ENCODE peak calls at places on chromosomes 2 and 18, in ten cellular contexts. One of them, this sample, is unnamed.

GRCh38 chr2:11100976-11101375 is 54.3 kb upstream of the SLC66A3 start:
- DNase-seq in occipital lobe: no peak
- DNase-seq in nephron progenitor cell: no peak
- DNase-seq in HFF-Myc: no peak
- DNase-seq in bronchial epithelial cell: no peak
- DNase-seq in lower lobe of right lung: no peak
- DNase-seq in hypothalamus: no peak
- DNase-seq in stimulated activated CD4-positive, alpha-beta T cell treated with anti-CD3 and anti-CD28 coated beads, Interleukin-15, amount 100 ng/mL, for 24 hours: no peak
- DNase-seq in GM13977: no peak
- DNase-seq in T47D: no peak
- DNase-seq in this sample: no peak

GRCh38 chr2:177568393-177568792 is 175.8 kb downstream of the AGPS start:
- DNase-seq in occipital lobe: no peak
- DNase-seq in nephron progenitor cell: no peak
- DNase-seq in HFF-Myc: no peak
- DNase-seq in bronchial epithelial cell: no peak
- DNase-seq in lower lobe of right lung: no peak
- DNase-seq in hypothalamus: no peak
- DNase-seq in stimulated activated CD4-positive, alpha-beta T cell treated with anti-CD3 and anti-CD28 coated beads, Interleukin-15, amount 100 ng/mL, for 24 hours: no peak
- DNase-seq in GM13977: peak
- DNase-seq in T47D: no peak
- DNase-seq in this sample: no peak

GRCh38 chr2:117071556-117072102 is 742.9 kb upstream of the DDX18 start:
- DNase-seq in occipital lobe: no peak
- DNase-seq in nephron progenitor cell: no peak
- DNase-seq in HFF-Myc: no peak
- DNase-seq in bronchial epithelial cell: no peak
- DNase-seq in lower lobe of right lung: no peak
- DNase-seq in hypothalamus: no peak
- DNase-seq in stimulated activated CD4-positive, alpha-beta T cell treated with anti-CD3 and anti-CD28 coated beads, Interleukin-15, amount 100 ng/mL, for 24 hours: no peak
- DNase-seq in GM13977: no peak
- DNase-seq in T47D: no peak
- DNase-seq in this sample: no peak

GRCh38 chr2:190889175-190889943 is 8.7 kb downstream of the GLS start:
- DNase-seq in occipital lobe: no peak
- DNase-seq in nephron progenitor cell: no peak
- DNase-seq in HFF-Myc: no peak
- DNase-seq in bronchial epithelial cell: no peak
- DNase-seq in lower lobe of right lung: no peak
- DNase-seq in hypothalamus: no peak
- DNase-seq in stimulated activated CD4-positive, alpha-beta T cell treated with anti-CD3 and anti-CD28 coated beads, Interleukin-15, amount 100 ng/mL, for 24 hours: no peak
- DNase-seq in GM13977: no peak
- DNase-seq in T47D: no peak
- DNase-seq in this sample: no peak

GRCh38 chr2:11889101-11889850 is 142.8 kb downstream of the LPIN1 start:
- DNase-seq in occipital lobe: no peak
- DNase-seq in nephron progenitor cell: no peak
- DNase-seq in HFF-Myc: no peak
- DNase-seq in bronchial epithelial cell: no peak
- DNase-seq in lower lobe of right lung: no peak
- DNase-seq in hypothalamus: no peak
- DNase-seq in stimulated activated CD4-positive, alpha-beta T cell treated with anti-CD3 and anti-CD28 coated beads, Interleukin-15, amount 100 ng/mL, for 24 hours: no peak
- DNase-seq in GM13977: no peak
- DNase-seq in T47D: no peak
- DNase-seq in this sample: no peak

GRCh38 chr18:39946623-39947061 is 2008.4 kb upstream of the PIK3C3 start:
- DNase-seq in occipital lobe: no peak
- DNase-seq in nephron progenitor cell: no peak
- DNase-seq in HFF-Myc: peak
- DNase-seq in bronchial epithelial cell: peak
- DNase-seq in lower lobe of right lung: no peak
- DNase-seq in hypothalamus: no peak
- DNase-seq in stimulated activated CD4-positive, alpha-beta T cell treated with anti-CD3 and anti-CD28 coated beads, Interleukin-15, amount 100 ng/mL, for 24 hours: no peak
- DNase-seq in GM13977: no peak
- DNase-seq in T47D: no peak
- DNase-seq in this sample: peak

GRCh38 chr18:68822926-68823325 is 25.0 kb downstream of the CCDC102B start:
- DNase-seq in occipital lobe: no peak
- DNase-seq in nephron progenitor cell: no peak
- DNase-seq in HFF-Myc: no peak
- DNase-seq in bronchial epithelial cell: no peak
- DNase-seq in lower lobe of right lung: no peak
- DNase-seq in hypothalamus: no peak
- DNase-seq in stimulated activated CD4-positive, alpha-beta T cell treated with anti-CD3 and anti-CD28 coated beads, Interleukin-15, amount 100 ng/mL, for 24 hours: peak
- DNase-seq in GM13977: no peak
- DNase-seq in T47D: no peak
- DNase-seq in this sample: no peak

GRCh38 chr2:68458962-68459361 is 8.1 kb downstream of the FBXO48 start:
- DNase-seq in occipital lobe: no peak
- DNase-seq in nephron progenitor cell: no peak
- DNase-seq in HFF-Myc: no peak
- DNase-seq in bronchial epithelial cell: peak
- DNase-seq in lower lobe of right lung: no peak
- DNase-seq in hypothalamus: no peak
- DNase-seq in stimulated activated CD4-positive, alpha-beta T cell treated with anti-CD3 and anti-CD28 coated beads, Interleukin-15, amount 100 ng/mL, for 24 hours: no peak
- DNase-seq in GM13977: no peak
- DNase-seq in T47D: no peak
- DNase-seq in this sample: no peak

GRCh38 chr2:109129921-109130725 is 1.1 kb downstream of the SH3RF3 start:
- DNase-seq in occipital lobe: peak
- DNase-seq in nephron progenitor cell: peak
- DNase-seq in HFF-Myc: no peak
- DNase-seq in bronchial epithelial cell: no peak
- DNase-seq in lower lobe of right lung: peak
- DNase-seq in hypothalamus: no peak
- DNase-seq in stimulated activated CD4-positive, alpha-beta T cell treated with anti-CD3 and anti-CD28 coated beads, Interleukin-15, amount 100 ng/mL, for 24 hours: peak
- DNase-seq in GM13977: peak
- DNase-seq in T47D: no peak
- DNase-seq in this sample: no peak

GRCh38 chr18:79851981-79852380 is 54.2 kb downstream of the KCNG2 start:
- DNase-seq in occipital lobe: no peak
- DNase-seq in nephron progenitor cell: no peak
- DNase-seq in HFF-Myc: no peak
- DNase-seq in bronchial epithelial cell: no peak
- DNase-seq in lower lobe of right lung: no peak
- DNase-seq in hypothalamus: no peak
- DNase-seq in stimulated activated CD4-positive, alpha-beta T cell treated with anti-CD3 and anti-CD28 coated beads, Interleukin-15, amount 100 ng/mL, for 24 hours: no peak
- DNase-seq in GM13977: peak
- DNase-seq in T47D: no peak
- DNase-seq in this sample: no peak

GRCh38 chr2:221518201-221518936 is 53.7 kb downstream of the EPHA4 start:
- DNase-seq in occipital lobe: no peak
- DNase-seq in nephron progenitor cell: no peak
- DNase-seq in HFF-Myc: no peak
- DNase-seq in bronchial epithelial cell: peak
- DNase-seq in lower lobe of right lung: no peak
- DNase-seq in hypothalamus: no peak
- DNase-seq in stimulated activated CD4-positive, alpha-beta T cell treated with anti-CD3 and anti-CD28 coated beads, Interleukin-15, amount 100 ng/mL, for 24 hours: no peak
- DNase-seq in GM13977: no peak
- DNase-seq in T47D: no peak
- DNase-seq in this sample: no peak

GRCh38 chr2:41116106-41116797 is 664.4 kb upstream of the SLC8A1 start:
- DNase-seq in occipital lobe: no peak
- DNase-seq in nephron progenitor cell: no peak
- DNase-seq in HFF-Myc: no peak
- DNase-seq in bronchial epithelial cell: no peak
- DNase-seq in lower lobe of right lung: no peak
- DNase-seq in hypothalamus: no peak
- DNase-seq in stimulated activated CD4-positive, alpha-beta T cell treated with anti-CD3 and anti-CD28 coated beads, Interleukin-15, amount 100 ng/mL, for 24 hours: no peak
- DNase-seq in GM13977: no peak
- DNase-seq in T47D: no peak
- DNase-seq in this sample: no peak

GRCh38 chr2:169735623-169736022 is 2.0 kb downstream of the KLHL23 start:
- DNase-seq in occipital lobe: no peak
- DNase-seq in nephron progenitor cell: no peak
- DNase-seq in HFF-Myc: no peak
- DNase-seq in bronchial epithelial cell: no peak
- DNase-seq in lower lobe of right lung: no peak
- DNase-seq in hypothalamus: no peak
- DNase-seq in stimulated activated CD4-positive, alpha-beta T cell treated with anti-CD3 and anti-CD28 coated beads, Interleukin-15, amount 100 ng/mL, for 24 hours: no peak
- DNase-seq in GM13977: no peak
- DNase-seq in T47D: no peak
- DNase-seq in this sample: no peak

GRCh38 chr2:221468288-221468687 is 103.8 kb downstream of the EPHA4 start:
- DNase-seq in occipital lobe: no peak
- DNase-seq in nephron progenitor cell: no peak
- DNase-seq in HFF-Myc: no peak
- DNase-seq in bronchial epithelial cell: no peak
- DNase-seq in lower lobe of right lung: no peak
- DNase-seq in hypothalamus: no peak
- DNase-seq in stimulated activated CD4-positive, alpha-beta T cell treated with anti-CD3 and anti-CD28 coated beads, Interleukin-15, amount 100 ng/mL, for 24 hours: no peak
- DNase-seq in GM13977: no peak
- DNase-seq in T47D: no peak
- DNase-seq in this sample: no peak

GRCh38 chr2:178767099-178768060 is 39.8 kb downstream of the TTN start:
- DNase-seq in occipital lobe: no peak
- DNase-seq in nephron progenitor cell: no peak
- DNase-seq in HFF-Myc: no peak
- DNase-seq in bronchial epithelial cell: no peak
- DNase-seq in lower lobe of right lung: no peak
- DNase-seq in hypothalamus: no peak
- DNase-seq in stimulated activated CD4-positive, alpha-beta T cell treated with anti-CD3 and anti-CD28 coated beads, Interleukin-15, amount 100 ng/mL, for 24 hours: no peak
- DNase-seq in GM13977: no peak
- DNase-seq in T47D: no peak
- DNase-seq in this sample: no peak

GRCh38 chr2:3589086-3589485 is 5.8 kb upstream of the COLEC11 start:
- DNase-seq in occipital lobe: no peak
- DNase-seq in nephron progenitor cell: no peak
- DNase-seq in HFF-Myc: no peak
- DNase-seq in bronchial epithelial cell: no peak
- DNase-seq in lower lobe of right lung: no peak
- DNase-seq in hypothalamus: no peak
- DNase-seq in stimulated activated CD4-positive, alpha-beta T cell treated with anti-CD3 and anti-CD28 coated beads, Interleukin-15, amount 100 ng/mL, for 24 hours: no peak
- DNase-seq in GM13977: no peak
- DNase-seq in T47D: no peak
- DNase-seq in this sample: no peak

GRCh38 chr2:140542627-140543026 is 1588.2 kb downstream of the LRP1B start:
- DNase-seq in occipital lobe: no peak
- DNase-seq in nephron progenitor cell: no peak
- DNase-seq in HFF-Myc: no peak
- DNase-seq in bronchial epithelial cell: no peak
- DNase-seq in lower lobe of right lung: no peak
- DNase-seq in hypothalamus: no peak
- DNase-seq in stimulated activated CD4-positive, alpha-beta T cell treated with anti-CD3 and anti-CD28 coated beads, Interleukin-15, amount 100 ng/mL, for 24 hours: no peak
- DNase-seq in GM13977: no peak
- DNase-seq in T47D: no peak
- DNase-seq in this sample: no peak

GRCh38 chr2:108616731-108617161 is 82.5 kb downstream of the LIMS1 start:
- DNase-seq in occipital lobe: no peak
- DNase-seq in nephron progenitor cell: no peak
- DNase-seq in HFF-Myc: no peak
- DNase-seq in bronchial epithelial cell: peak
- DNase-seq in lower lobe of right lung: no peak
- DNase-seq in hypothalamus: no peak
- DNase-seq in stimulated activated CD4-positive, alpha-beta T cell treated with anti-CD3 and anti-CD28 coated beads, Interleukin-15, amount 100 ng/mL, for 24 hours: no peak
- DNase-seq in GM13977: no peak
- DNase-seq in T47D: peak
- DNase-seq in this sample: peak

GRCh38 chr2:54604771-54605350 is 118.6 kb upstream of the EML6 start:
- DNase-seq in occipital lobe: no peak
- DNase-seq in nephron progenitor cell: no peak
- DNase-seq in HFF-Myc: no peak
- DNase-seq in bronchial epithelial cell: no peak
- DNase-seq in lower lobe of right lung: no peak
- DNase-seq in hypothalamus: no peak
- DNase-seq in stimulated activated CD4-positive, alpha-beta T cell treated with anti-CD3 and anti-CD28 coated beads, Interleukin-15, amount 100 ng/mL, for 24 hours: peak
- DNase-seq in GM13977: no peak
- DNase-seq in T47D: no peak
- DNase-seq in this sample: no peak

GRCh38 chr2:68177541-68177940 is 19.9 kb downstream of the PNO1 start:
- DNase-seq in occipital lobe: no peak
- DNase-seq in nephron progenitor cell: no peak
- DNase-seq in HFF-Myc: no peak
- DNase-seq in bronchial epithelial cell: no peak
- DNase-seq in lower lobe of right lung: no peak
- DNase-seq in hypothalamus: no peak
- DNase-seq in stimulated activated CD4-positive, alpha-beta T cell treated with anti-CD3 and anti-CD28 coated beads, Interleukin-15, amount 100 ng/mL, for 24 hours: no peak
- DNase-seq in GM13977: no peak
- DNase-seq in T47D: no peak
- DNase-seq in this sample: no peak

GRCh38 chr2:69770193-69770702 is 28.3 kb downstream of the ANXA4 start:
- DNase-seq in occipital lobe: peak
- DNase-seq in nephron progenitor cell: no peak
- DNase-seq in HFF-Myc: peak
- DNase-seq in bronchial epithelial cell: peak
- DNase-seq in lower lobe of right lung: no peak
- DNase-seq in hypothalamus: no peak
- DNase-seq in stimulated activated CD4-positive, alpha-beta T cell treated with anti-CD3 and anti-CD28 coated beads, Interleukin-15, amount 100 ng/mL, for 24 hours: peak
- DNase-seq in GM13977: no peak
- DNase-seq in T47D: no peak
- DNase-seq in this sample: peak

GRCh38 chr2:185970148-185970852 is 231.7 kb downstream of the FSIP2 start:
- DNase-seq in occipital lobe: no peak
- DNase-seq in nephron progenitor cell: no peak
- DNase-seq in HFF-Myc: no peak
- DNase-seq in bronchial epithelial cell: peak
- DNase-seq in lower lobe of right lung: no peak
- DNase-seq in hypothalamus: no peak
- DNase-seq in stimulated activated CD4-positive, alpha-beta T cell treated with anti-CD3 and anti-CD28 coated beads, Interleukin-15, amount 100 ng/mL, for 24 hours: no peak
- DNase-seq in GM13977: no peak
- DNase-seq in T47D: no peak
- DNase-seq in this sample: peak

GRCh38 chr18:2515908-2516625 is 55.2 kb downstream of the METTL4 start:
- DNase-seq in occipital lobe: no peak
- DNase-seq in nephron progenitor cell: no peak
- DNase-seq in HFF-Myc: peak
- DNase-seq in bronchial epithelial cell: peak
- DNase-seq in lower lobe of right lung: no peak
- DNase-seq in hypothalamus: no peak
- DNase-seq in stimulated activated CD4-positive, alpha-beta T cell treated with anti-CD3 and anti-CD28 coated beads, Interleukin-15, amount 100 ng/mL, for 24 hours: peak
- DNase-seq in GM13977: no peak
- DNase-seq in T47D: no peak
- DNase-seq in this sample: peak

GRCh38 chr2:119263656-119264055 is 40.0 kb downstream of the STEAP3 start:
- DNase-seq in occipital lobe: no peak
- DNase-seq in nephron progenitor cell: no peak
- DNase-seq in HFF-Myc: no peak
- DNase-seq in bronchial epithelial cell: no peak
- DNase-seq in lower lobe of right lung: no peak
- DNase-seq in hypothalamus: no peak
- DNase-seq in stimulated activated CD4-positive, alpha-beta T cell treated with anti-CD3 and anti-CD28 coated beads, Interleukin-15, amount 100 ng/mL, for 24 hours: no peak
- DNase-seq in GM13977: no peak
- DNase-seq in T47D: no peak
- DNase-seq in this sample: no peak

GRCh38 chr2:83686863-83687262 is 772.2 kb downstream of the SUCLG1 start:
- DNase-seq in occipital lobe: peak
- DNase-seq in nephron progenitor cell: no peak
- DNase-seq in HFF-Myc: no peak
- DNase-seq in bronchial epithelial cell: peak
- DNase-seq in lower lobe of right lung: no peak
- DNase-seq in hypothalamus: peak
- DNase-seq in stimulated activated CD4-positive, alpha-beta T cell treated with anti-CD3 and anti-CD28 coated beads, Interleukin-15, amount 100 ng/mL, for 24 hours: no peak
- DNase-seq in GM13977: no peak
- DNase-seq in T47D: no peak
- DNase-seq in this sample: no peak

GRCh38 chr2:162333968-162334367 is 10.0 kb upstream of the GCA start:
- DNase-seq in occipital lobe: no peak
- DNase-seq in nephron progenitor cell: peak
- DNase-seq in HFF-Myc: no peak
- DNase-seq in bronchial epithelial cell: peak
- DNase-seq in lower lobe of right lung: no peak
- DNase-seq in hypothalamus: no peak
- DNase-seq in stimulated activated CD4-positive, alpha-beta T cell treated with anti-CD3 and anti-CD28 coated beads, Interleukin-15, amount 100 ng/mL, for 24 hours: no peak
- DNase-seq in GM13977: no peak
- DNase-seq in T47D: peak
- DNase-seq in this sample: peak

GRCh38 chr2:135151615-135152014 is 99.5 kb downstream of the RAB3GAP1 start:
- DNase-seq in occipital lobe: no peak
- DNase-seq in nephron progenitor cell: no peak
- DNase-seq in HFF-Myc: no peak
- DNase-seq in bronchial epithelial cell: no peak
- DNase-seq in lower lobe of right lung: no peak
- DNase-seq in hypothalamus: no peak
- DNase-seq in stimulated activated CD4-positive, alpha-beta T cell treated with anti-CD3 and anti-CD28 coated beads, Interleukin-15, amount 100 ng/mL, for 24 hours: no peak
- DNase-seq in GM13977: no peak
- DNase-seq in T47D: peak
- DNase-seq in this sample: no peak

GRCh38 chr2:167675906-167676305 is 571.5 kb downstream of the STK39 start:
- DNase-seq in occipital lobe: no peak
- DNase-seq in nephron progenitor cell: no peak
- DNase-seq in HFF-Myc: no peak
- DNase-seq in bronchial epithelial cell: no peak
- DNase-seq in lower lobe of right lung: no peak
- DNase-seq in hypothalamus: no peak
- DNase-seq in stimulated activated CD4-positive, alpha-beta T cell treated with anti-CD3 and anti-CD28 coated beads, Interleukin-15, amount 100 ng/mL, for 24 hours: no peak
- DNase-seq in GM13977: no peak
- DNase-seq in T47D: no peak
- DNase-seq in this sample: no peak

This sample was measured in Calu3.